ENCODE peak calls at places on chromosomes 12 and 14, in nine cellular contexts. I is AG09319, R is upper lobe of right lung, W is psoas muscle, Z is body of pancreas, A is HFFc6, Y is cardiac muscle cell, G is GM12865, L is mucosa of descending colon. P is an unnamed sample.

GRCh38 chr12:98823012-98823411 is 177.9 kb downstream of the APAF1 start:
- DNase-seq in I (no peak), R (no peak), W (no peak), Z (no peak), A (no peak), Y (no peak), G (no peak), L (no peak), P (no peak)

GRCh38 chr14:98200621-98201020 is 1071.4 kb downstream of the BCL11B start:
- DNase-seq in I (no peak), R (no peak), W (no peak), Z (no peak), A (no peak), Y (no peak), G (no peak), L (no peak), P (no peak)

GRCh38 chr12:3283137-3283680 is 206.0 kb downstream of the TSPAN9 start:
- DNase-seq in I (no peak), R (no peak), W (no peak), Z (no peak), A (no peak), Y (no peak), G (no peak), L (no peak), P (no peak)

GRCh38 chr12:4115570-4115969 is 158.0 kb upstream of the CCND2 start:
- DNase-seq in I (no peak), R (no peak), W (no peak), Z (no peak), A (no peak), Y (no peak), G (no peak), L (peak; percentile 36), P (no peak)

GRCh38 chr12:41521872-41522379 is 333.8 kb downstream of the PDZRN4 start:
- DNase-seq in I (peak; percentile 37), R (no peak), W (no peak), Z (no peak), A (peak; percentile 88), Y (no peak), G (peak; percentile 25), L (no peak), P (no peak)

GRCh38 chr12:122544537-122544936 is 17.5 kb downstream of the KNTC1 start:
- DNase-seq in I (no peak), R (no peak), W (no peak), Z (no peak), A (no peak), Y (no peak), G (peak; percentile 49), L (no peak), P (no peak)

GRCh38 chr14:99685061-99685995 is 1.2 kb downstream of the CYP46A1 start:
- DNase-seq in I (no peak), R (no peak), W (no peak), Z (no peak), A (no peak), Y (peak; percentile 39), G (no peak), L (no peak), P (no peak)

GRCh38 chr12:64461634-64462414 is 9.9 kb downstream of the TBK1 start:
- DNase-seq in I (peak; percentile 20), R (no peak), W (no peak), Z (no peak), A (peak; percentile 85), Y (no peak), G (no peak), L (no peak), P (no peak)

GRCh38 chr12:116366456-116366776 is 88.9 kb upstream of the MED13L start:
- DNase-seq in I (no peak), R (peak; percentile 74), W (peak; percentile 54), Z (peak; percentile 92), A (no peak), Y (no peak), G (no peak), L (peak; percentile 38), P (no peak)

DNA sequence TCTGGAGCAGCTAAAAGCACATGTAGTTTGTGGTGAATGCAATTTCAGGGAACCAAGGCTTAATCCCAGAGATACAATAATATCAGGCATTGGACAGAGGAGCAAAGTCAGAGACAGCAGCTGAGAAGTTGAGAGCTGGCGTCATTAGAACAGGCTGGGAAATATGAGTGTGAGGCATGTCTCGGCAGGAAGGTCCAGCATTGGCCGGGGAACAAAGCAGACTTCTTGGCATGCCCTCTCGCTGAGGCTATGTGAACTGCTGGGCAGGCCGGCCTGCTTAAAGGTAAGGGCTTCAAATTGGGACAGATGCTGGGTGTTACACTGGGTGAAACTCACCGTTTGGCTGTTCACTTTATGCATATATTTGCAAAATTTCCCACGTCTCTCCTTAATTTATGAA is 125.4 kb downstream of the CAND1 start:
- DNase-seq in I (peak; percentile 8), R (no peak), W (peak; percentile 87), Z (peak; percentile 78), A (no peak), Y (no peak), G (no peak), L (no peak), P (no peak)
- TF ChIP-seq CTCF in I (peak; percentile 36), R (no peak), W (peak; percentile 55), Z (peak; percentile 6), A (no peak), Y (peak; percentile 28), G (no peak), L (no peak), P (no peak)

DNA sequence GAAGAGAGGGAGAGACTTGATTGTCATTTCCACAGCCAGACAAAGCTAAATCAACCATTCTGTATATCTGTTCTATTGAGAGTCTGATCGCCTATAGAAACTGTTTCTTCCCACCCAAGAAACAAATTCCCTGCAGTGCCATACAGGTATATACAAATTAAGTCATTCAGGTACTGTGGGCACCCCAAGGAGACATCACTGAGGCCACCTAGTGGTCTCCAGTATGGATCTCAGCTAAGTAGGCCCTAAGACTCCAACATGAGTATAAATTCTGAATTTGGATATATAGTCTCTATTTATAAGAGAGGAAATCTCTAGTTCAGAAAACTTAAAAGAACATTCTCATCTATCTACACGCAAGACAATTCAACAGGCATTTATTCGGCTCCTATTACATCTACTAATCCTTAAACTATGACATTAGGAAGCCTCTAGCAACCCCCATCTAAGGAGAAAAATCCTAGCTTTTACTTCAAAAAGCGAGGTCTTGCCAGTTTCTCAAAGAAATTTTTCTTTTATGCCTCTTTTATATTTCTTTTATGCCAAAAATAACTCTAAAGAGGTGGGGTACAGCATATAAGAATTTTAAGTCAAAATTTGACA is 62.6 kb downstream of the DCAF5 start:
- DNase-seq in I (no peak), R (no peak), W (no peak), Z (peak; percentile 52), A (no peak), Y (peak; percentile 45), G (peak; percentile 46), L (no peak), P (peak; percentile 51)
- TF ChIP-seq CTCF in I (peak; percentile 72), R (peak; percentile 65), W (peak; percentile 66), Z (peak; percentile 54), A (peak; percentile 89), Y (peak; percentile 76), G (peak; percentile 63), L (peak; percentile 36), P (peak; percentile 78)

DNA sequence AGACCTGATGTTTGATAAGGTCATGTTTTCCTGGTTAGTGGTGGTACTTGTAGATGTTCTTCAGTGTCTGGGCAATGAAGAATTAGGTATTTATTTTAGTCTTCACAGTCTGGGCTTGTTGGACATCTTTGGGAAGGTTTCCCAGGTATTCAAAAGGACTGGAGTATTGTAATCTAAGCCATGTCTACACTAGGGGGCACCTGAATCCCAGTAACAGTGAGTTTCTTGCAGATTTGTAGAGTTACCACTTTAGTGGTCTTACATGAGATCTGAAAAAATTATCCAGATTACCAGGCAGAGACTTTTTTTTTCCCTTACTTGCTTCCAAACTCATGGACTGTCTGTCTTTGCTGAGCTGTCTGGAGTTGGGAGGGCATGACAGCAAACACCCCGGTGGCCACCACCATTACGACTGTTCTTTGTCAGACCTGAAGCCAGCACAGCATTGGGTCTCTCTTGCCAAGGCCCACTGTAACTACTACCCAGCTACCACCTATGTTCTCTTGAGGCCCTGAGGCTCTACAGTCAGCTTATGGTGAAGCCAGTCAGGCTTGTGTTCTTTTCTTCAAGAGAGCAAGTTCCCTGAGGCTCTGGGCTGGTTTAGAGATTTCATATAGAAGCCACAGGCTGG is 820.7 kb upstream of the FBXO33 start:
- DNase-seq in I (no peak), R (no peak), W (peak; percentile 17), Z (no peak), A (no peak), Y (no peak), G (no peak), L (no peak), P (no peak)
- TF ChIP-seq CTCF in I (no peak), R (no peak), W (no peak), Z (no peak), A (no peak), Y (no peak), G (no peak), L (no peak), P (no peak)

DNA sequence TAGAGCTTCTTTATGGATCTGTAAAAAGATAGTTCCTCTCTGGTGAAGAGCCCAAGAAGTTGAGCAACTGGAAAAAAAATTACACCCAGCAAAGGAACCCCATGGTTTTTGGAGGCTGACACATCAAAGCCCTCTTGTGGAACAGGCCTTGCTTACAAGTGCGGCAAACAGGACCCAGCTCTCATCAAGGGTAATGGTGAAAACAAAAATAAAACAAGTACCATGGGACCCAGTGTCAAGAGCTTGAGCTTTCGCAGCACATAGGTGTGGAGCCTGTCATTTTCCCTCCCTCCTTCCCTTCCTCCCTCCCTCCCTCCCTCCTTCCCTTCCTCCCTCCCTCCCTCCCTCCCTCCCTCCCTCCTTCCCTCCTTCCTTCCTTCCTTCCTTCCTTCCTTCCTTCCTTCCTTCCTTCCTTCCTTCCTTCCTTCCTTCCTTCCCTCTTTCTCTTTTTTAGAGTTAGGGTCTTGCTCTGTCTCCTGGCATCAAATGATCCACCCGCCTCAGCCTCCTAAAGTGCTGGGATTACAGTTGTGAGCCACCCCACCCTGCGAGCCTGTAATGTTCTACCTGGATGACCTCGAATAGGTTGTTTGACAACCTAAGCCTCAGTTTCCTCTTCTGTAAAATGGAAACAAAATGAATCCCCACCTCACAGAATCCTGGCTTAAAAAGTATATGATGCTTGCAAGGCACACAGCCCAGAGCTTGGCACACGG is 114.3 kb upstream of the RPH3A start:
- DNase-seq in I (no peak), R (no peak), W (no peak), Z (no peak), A (no peak), Y (no peak), G (no peak), L (no peak), P (no peak)
- TF ChIP-seq CTCF in I (no peak), R (no peak), W (no peak), Z (no peak), A (no peak), Y (no peak), G (no peak), L (no peak), P (no peak)

DNA sequence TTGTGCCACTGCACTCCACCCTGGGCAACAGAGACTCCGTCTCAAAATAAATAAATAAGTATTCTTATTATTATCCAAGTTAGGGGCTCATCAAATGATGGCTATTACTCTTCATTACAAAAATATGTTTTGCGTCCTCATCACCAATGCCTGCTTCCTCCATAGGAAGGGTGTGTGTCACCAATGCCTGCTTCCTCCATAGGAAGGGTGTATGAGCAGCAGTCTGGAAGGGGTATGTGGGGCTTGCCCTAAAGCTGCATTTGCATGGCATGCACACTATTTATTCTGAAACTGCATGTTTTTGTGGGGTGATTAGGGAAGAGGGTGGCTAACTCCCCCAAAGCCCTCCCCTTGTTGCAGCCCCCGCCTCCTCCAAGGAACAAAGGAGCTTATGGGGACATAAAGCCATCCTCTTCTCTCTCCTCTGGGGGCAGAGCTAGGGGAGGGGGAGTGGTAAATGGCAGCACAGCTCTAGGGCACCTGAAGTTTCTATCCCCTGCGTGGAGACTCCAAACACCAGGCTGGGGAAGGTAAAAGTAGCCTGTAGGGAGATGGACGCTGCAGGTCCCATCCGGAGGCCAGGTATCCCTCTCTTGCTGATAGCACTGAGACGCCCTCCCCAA is 1.3 kb downstream of the CAMKK2 start:
- DNase-seq in I (no peak), R (no peak), W (no peak), Z (no peak), A (no peak), Y (peak; percentile 5), G (peak; percentile 30), L (no peak), P (peak; percentile 28)
- TF ChIP-seq CTCF in I (no peak), R (no peak), W (no peak), Z (no peak), A (no peak), Y (no peak), G (no peak), L (no peak), P (no peak)

P was measured in activated CD8-positive, alpha-beta T cell treated with anti-CD3 and anti-CD28 coated beads for 36 hours.